ENCODE peak calls at places on chromosomes 13 and 19, in four cellular contexts. One of them, this sample, is unnamed.

GRCh38 chr13:77305276-77305675 is 21.6 kb downstream of the MYCBP2 start:
- DNase-seq in K562: no peak
- DNase-seq in H1: no peak
- DNase-seq in HepG2: no peak
- DNase-seq in this sample: no peak

GRCh38 chr19:33125929-33126388 is 6.0 kb upstream of the WDR88 start:
- DNase-seq in K562: peak
- DNase-seq in H1: no peak
- DNase-seq in HepG2: peak
- DNase-seq in this sample: peak

GRCh38 chr19:35164418-35164817 is 9.9 kb downstream of the FXYD5 start:
- DNase-seq in K562: no peak
- DNase-seq in H1: no peak
- DNase-seq in HepG2: no peak
- DNase-seq in this sample: no peak

GRCh38 chr19:41299755-41300089 is 10.2 kb upstream of the CCDC97 start:
- DNase-seq in K562: no peak
- DNase-seq in H1: no peak
- DNase-seq in HepG2: no peak
- DNase-seq in this sample: no peak

GRCh38 chr13:70375718-70376117 is 267.5 kb upstream of the KLHL1 start:
- DNase-seq in K562: no peak
- DNase-seq in H1: no peak
- DNase-seq in HepG2: no peak
- DNase-seq in this sample: no peak

GRCh38 chr13:79673310-79673992 is 192.5 kb downstream of the NDFIP2 start:
- DNase-seq in K562: no peak
- DNase-seq in H1: no peak
- DNase-seq in HepG2: no peak
- DNase-seq in this sample: no peak

GRCh38 chr19:49475995-49476880 is 2.2 kb downstream of the FLT3LG start:
- DNase-seq in K562: peak
- DNase-seq in H1: no peak
- DNase-seq in HepG2: no peak
- DNase-seq in this sample: no peak

GRCh38 chr13:102091231-102091630 is 310.6 kb downstream of the FGF14 start:
- DNase-seq in K562: no peak
- DNase-seq in H1: peak
- DNase-seq in HepG2: no peak
- DNase-seq in this sample: no peak

GRCh38 chr13:48066310-48066989 is 28.5 kb downstream of the MED4 start:
- DNase-seq in K562: no peak
- DNase-seq in H1: no peak
- DNase-seq in HepG2: peak
- DNase-seq in this sample: no peak

GRCh38 chr19:48780684-48781391 is 25.5 kb downstream of the FGF21 start:
- DNase-seq in K562: peak
- DNase-seq in H1: no peak
- DNase-seq in HepG2: peak
- DNase-seq in this sample: no peak

GRCh38 chr19:46985532-46986415 is 33.9 kb upstream of the NPAS1 start:
- DNase-seq in K562: no peak
- DNase-seq in H1: no peak
- DNase-seq in HepG2: peak
- DNase-seq in this sample: no peak

GRCh38 chr19:39941615-39942507 is 7.4 kb upstream of the FCGBP start:
- DNase-seq in K562: no peak
- DNase-seq in H1: no peak
- DNase-seq in HepG2: no peak
- DNase-seq in this sample: no peak

GRCh38 chr19:14120497-14120780 is 2.9 kb upstream of the PRKACA start:
- DNase-seq in K562: no peak
- DNase-seq in H1: no peak
- DNase-seq in HepG2: no peak
- DNase-seq in this sample: no peak

GRCh38 chr13:109095126-109095525 is 465.7 kb downstream of the MYO16 start:
- DNase-seq in K562: no peak
- DNase-seq in H1: no peak
- DNase-seq in HepG2: no peak
- DNase-seq in this sample: no peak

GRCh38 chr13:88622362-88622973 is 951.3 kb downstream of the SLITRK5 start:
- DNase-seq in K562: no peak
- DNase-seq in H1: no peak
- DNase-seq in HepG2: no peak
- DNase-seq in this sample: no peak

GRCh38 chr19:24074720-24075119 is 12.3 kb upstream of the ZNF254 start:
- DNase-seq in K562: no peak
- DNase-seq in H1: no peak
- DNase-seq in HepG2: no peak
- DNase-seq in this sample: peak

GRCh38 chr13:71309905-71310304 is 557.1 kb downstream of the DACH1 start:
- DNase-seq in K562: no peak
- DNase-seq in H1: no peak
- DNase-seq in HepG2: no peak
- DNase-seq in this sample: no peak

GRCh38 chr19:46085888-46086287 is 38.6 kb downstream of the IGFL3 start:
- DNase-seq in K562: no peak
- DNase-seq in H1: no peak
- DNase-seq in HepG2: no peak
- DNase-seq in this sample: no peak

GRCh38 chr13:37889811-37890210 is 20.2 kb upstream of the TRPC4 start:
- DNase-seq in K562: no peak
- DNase-seq in H1: no peak
- DNase-seq in HepG2: no peak
- DNase-seq in this sample: no peak

GRCh38 chr13:26616126-26616525 is 58.6 kb downstream of the WASF3 start:
- DNase-seq in K562: no peak
- DNase-seq in H1: no peak
- DNase-seq in HepG2: no peak
- DNase-seq in this sample: no peak

GRCh38 chr19:48311384-48311783 is 14.0 kb upstream of the EMP3 start:
- DNase-seq in K562: no peak
- DNase-seq in H1: no peak
- DNase-seq in HepG2: no peak
- DNase-seq in this sample: no peak

GRCh38 chr19:18793144-18794028 is 2.3 kb upstream of the COMP start:
- DNase-seq in K562: no peak
- DNase-seq in H1: no peak
- DNase-seq in HepG2: no peak
- DNase-seq in this sample: no peak

GRCh38 chr13:110525328-110526319 is 35.9 kb downstream of the RAB20 start:
- DNase-seq in K562: no peak
- DNase-seq in H1: no peak
- DNase-seq in HepG2: no peak
- DNase-seq in this sample: no peak

GRCh38 chr19:29277107-29277506 is 64.2 kb upstream of the UQCRFS1 start:
- DNase-seq in K562: no peak
- DNase-seq in H1: no peak
- DNase-seq in HepG2: no peak
- DNase-seq in this sample: peak

GRCh38 chr13:46296920-46297319 is 85.2 kb downstream of the LRRC63 start:
- DNase-seq in K562: no peak
- DNase-seq in H1: no peak
- DNase-seq in HepG2: no peak
- DNase-seq in this sample: no peak

GRCh38 chr19:49507803-49508494 is 4.5 kb upstream of the FCGRT start:
- DNase-seq in K562: no peak
- DNase-seq in H1: no peak
- DNase-seq in HepG2: no peak
- DNase-seq in this sample: no peak

GRCh38 chr13:51907040-51907732 is 45.4 kb downstream of the CCDC70 start:
- DNase-seq in K562: no peak
- DNase-seq in H1: no peak
- DNase-seq in HepG2: no peak
- DNase-seq in this sample: peak

GRCh38 chr19:35872180-35872579 is 3.8 kb downstream of the APLP1 start:
- DNase-seq in K562: no peak
- DNase-seq in H1: no peak
- DNase-seq in HepG2: no peak
- DNase-seq in this sample: no peak

GRCh38 chr13:23902975-23903905 is 5.9 kb upstream of the C1QTNF9B start:
- DNase-seq in K562: no peak
- DNase-seq in H1: no peak
- DNase-seq in HepG2: no peak
- DNase-seq in this sample: no peak

GRCh38 chr19:6275170-6275744 is 4.5 kb downstream of the MLLT1 start:
- DNase-seq in K562: no peak
- DNase-seq in H1: no peak
- DNase-seq in HepG2: no peak
- DNase-seq in this sample: no peak

GRCh38 chr19:49491804-49492572 is 4.2 kb upstream of the RPS11 start:
- DNase-seq in K562: no peak
- DNase-seq in H1: no peak
- DNase-seq in HepG2: no peak
- DNase-seq in this sample: no peak

GRCh38 chr19:6532244-6532999 is 1.6 kb downstream of the TNFSF9 start:
- DNase-seq in K562: peak
- DNase-seq in H1: no peak
- DNase-seq in HepG2: no peak
- DNase-seq in this sample: peak

DNA sequence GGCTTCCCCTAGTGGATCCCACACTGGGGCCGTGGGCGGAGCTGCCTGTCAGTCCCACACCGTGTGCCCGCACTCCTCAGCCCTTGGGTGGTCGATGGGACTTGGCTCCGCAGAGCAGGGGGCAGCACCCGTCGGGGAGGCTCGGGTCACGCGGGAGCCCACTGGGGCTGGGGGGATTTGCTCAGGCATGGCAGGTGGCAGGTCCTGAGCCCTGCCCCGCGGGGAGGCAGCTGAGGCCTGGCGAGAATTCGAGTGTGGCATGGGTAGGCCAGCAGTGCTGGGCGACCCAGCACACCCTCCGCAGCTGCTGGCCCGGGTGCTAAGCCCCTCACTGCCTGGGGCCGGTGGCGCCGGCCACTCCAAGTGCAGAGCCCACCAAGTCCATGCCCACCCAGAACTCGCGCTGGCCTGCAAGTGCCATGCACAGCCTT is 481.7 kb upstream of the PRR20A start:
- DNase-seq in K562: no peak
- DNase-seq in H1: no peak
- DNase-seq in HepG2: no peak
- DNase-seq in this sample: no peak
- TF ChIP-seq CTCF in K562: no peak
- TF ChIP-seq CTCF in H1: no peak
- TF ChIP-seq CTCF in HepG2: no peak
- TF ChIP-seq CTCF in this sample: no peak

DNA sequence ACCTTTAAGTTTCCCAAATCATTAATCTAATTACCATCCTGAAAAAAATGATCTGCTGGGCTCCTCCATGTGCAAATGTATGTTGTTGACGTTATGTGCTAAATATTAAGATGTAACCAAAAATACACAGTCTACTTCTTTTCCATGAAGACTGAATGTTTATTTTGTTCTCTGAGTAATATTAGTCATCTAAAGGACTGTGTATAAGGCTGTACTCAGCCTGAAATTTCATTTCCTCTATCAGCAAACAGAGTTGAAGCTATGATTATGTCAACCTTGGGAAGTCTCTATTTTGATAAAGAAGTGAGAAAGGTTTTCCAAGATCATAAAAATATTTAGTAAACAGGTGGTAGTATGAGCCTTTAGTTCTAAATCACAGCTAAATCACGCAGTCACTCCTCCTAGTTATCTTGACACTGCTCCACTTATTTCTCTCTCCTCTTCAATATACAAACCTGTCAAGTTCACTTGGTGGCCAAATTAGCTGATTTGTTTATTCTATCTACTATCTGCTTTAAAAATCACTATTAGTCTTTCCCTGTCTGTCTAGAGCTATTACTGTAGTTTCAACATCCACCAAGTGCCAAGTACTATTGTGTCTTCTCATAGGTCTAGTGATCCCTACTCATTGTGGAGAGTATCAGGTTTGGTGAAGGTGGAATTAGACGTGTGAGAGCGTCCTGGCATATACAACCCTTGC is 211.7 kb upstream of the STARD13 start:
- DNase-seq in K562: no peak
- DNase-seq in H1: no peak
- DNase-seq in HepG2: no peak
- DNase-seq in this sample: no peak
- TF ChIP-seq GABPA in K562: no peak
- TF ChIP-seq GABPA in H1: no peak
- TF ChIP-seq GABPA in HepG2: no peak
- TF ChIP-seq GABPA in this sample: no peak

GRCh38 chr19:51664997-51665396 is 18.4 kb upstream of the SIGLEC14 start:
- DNase-seq in K562: no peak
- DNase-seq in H1: no peak
- DNase-seq in HepG2: no peak
- DNase-seq in this sample: no peak
- TF ChIP-seq CTCF in K562: peak
- TF ChIP-seq CTCF in H1: no peak
- TF ChIP-seq CTCF in HepG2: no peak
- TF ChIP-seq CTCF in this sample: no peak

GRCh38 chr19:50657222-50657669 is 8.0 kb downstream of the C19orf81 start:
- DNase-seq in K562: peak
- DNase-seq in H1: no peak
- DNase-seq in HepG2: no peak
- DNase-seq in this sample: no peak

GRCh38 chr19:50660083-50660366 is 10.8 kb downstream of the C19orf81 start:
- DNase-seq in K562: no peak
- DNase-seq in H1: no peak
- DNase-seq in HepG2: no peak
- DNase-seq in this sample: no peak

GRCh38 chr19:50657672-50658437 is 8.6 kb downstream of the C19orf81 start:
- DNase-seq in K562: peak
- DNase-seq in H1: peak
- DNase-seq in HepG2: peak
- DNase-seq in this sample: peak

GRCh38 chr19:50659318-50660082 is 10.3 kb downstream of the C19orf81 start:
- DNase-seq in K562: no peak
- DNase-seq in H1: no peak
- DNase-seq in HepG2: no peak
- DNase-seq in this sample: no peak

GRCh38 chr19:50658438-50659317 is 9.4 kb downstream of the C19orf81 start:
- DNase-seq in K562: peak
- DNase-seq in H1: peak
- DNase-seq in HepG2: no peak
- DNase-seq in this sample: peak
- TF ChIP-seq GABPA in K562: no peak
- TF ChIP-seq GABPA in H1: no peak
- TF ChIP-seq GABPA in HepG2: no peak
- TF ChIP-seq GABPA in this sample: no peak

DNA sequence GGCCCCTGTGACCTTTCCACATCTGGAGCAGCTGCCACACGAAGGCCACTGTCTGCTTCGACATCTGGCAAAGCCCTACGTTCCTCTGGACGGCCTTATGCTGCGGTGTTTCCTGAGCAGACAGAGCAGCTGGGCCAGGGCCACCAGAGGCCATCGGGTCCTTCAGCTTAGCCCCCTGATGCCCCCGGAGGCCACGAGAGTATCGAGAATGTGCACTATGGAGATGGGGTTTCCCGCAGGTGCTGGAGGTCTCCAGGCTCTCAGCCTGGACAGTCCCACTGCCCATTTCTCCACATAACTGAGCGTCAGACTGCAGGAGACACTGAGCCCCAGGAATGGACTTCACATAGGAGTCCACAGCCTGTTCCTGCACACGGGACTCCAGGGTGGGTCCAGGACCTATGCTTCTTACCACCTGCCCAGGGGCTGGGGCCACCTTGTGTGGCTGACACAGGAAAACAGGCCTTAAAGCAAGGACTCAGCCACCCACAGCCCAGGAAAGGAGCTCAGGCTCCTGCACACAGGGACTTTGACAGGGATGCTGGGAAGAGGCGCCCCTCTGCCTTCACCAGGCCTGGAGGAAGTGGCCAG is 80.7 kb downstream of the SLC7A1 start:
- DNase-seq in K562: no peak
- DNase-seq in H1: no peak
- DNase-seq in HepG2: no peak
- DNase-seq in this sample: no peak
- TF ChIP-seq CTCF in K562: no peak
- TF ChIP-seq CTCF in H1: no peak
- TF ChIP-seq CTCF in HepG2: no peak
- TF ChIP-seq CTCF in this sample: no peak

This sample was measured in HL-60.